ENCODE peak calls at places on chromosome 16, in six cellular contexts. A, Q, T, F, E and V are unnamed samples.

GRCh38 chr16:19718624-19718965 is 524 bp downstream of the IQCK start:
- DNase-seq in E (no peak), Q (no peak), F (peak; percentile 83), T (no peak), A (no peak), V (no peak)

GRCh38 chr16:68311316-68311620 is 449 bp downstream of the PRMT7 start:
- DNase-seq in E (no peak), F (peak; percentile 60), T (no peak), Q (no peak), A (no peak), V (no peak)

GRCh38 chr16:11526921-11527320 is 59.8 kb downstream of the LITAF start:
- DNase-seq in Q (no peak), T (no peak), A (no peak), F (peak; percentile 53), E (no peak), V (no peak)

GRCh38 chr16:23131036-23131435 is 18.2 kb downstream of the USP31 start:
- DNase-seq in E (no peak), T (no peak), A (no peak), F (no peak), Q (no peak), V (no peak)

GRCh38 chr16:20866161-20866772 is 33.9 kb downstream of the DCUN1D3 start:
- DNase-seq in T (no peak), A (no peak), F (no peak), Q (peak; percentile 78), E (peak; percentile 27), V (no peak)

GRCh38 chr16:48494742-48495141 is 109.5 kb upstream of the SIAH1 start:
- DNase-seq in A (no peak), T (no peak), Q (no peak), F (no peak), E (no peak), V (no peak)

GRCh38 chr16:68100504-68100903 is 15.3 kb downstream of the NFATC3 start:
- DNase-seq in A (no peak), Q (no peak), T (no peak), E (no peak), F (no peak), V (no peak)

GRCh38 chr16:48503779-48504178 is 106.2 kb downstream of the N4BP1 start:
- DNase-seq in Q (no peak), F (no peak), A (no peak), T (no peak), E (no peak), V (no peak)

GRCh38 chr16:81242977-81243618 is 4.6 kb downstream of the BCO1 start:
- DNase-seq in F (no peak), Q (no peak), A (no peak), T (no peak), E (no peak), V (no peak)

GRCh38 chr16:16925432-16925831 is 545.3 kb downstream of the XYLT1 start:
- DNase-seq in E (no peak), T (no peak), F (no peak), A (no peak), Q (no peak), V (no peak)

GRCh38 chr16:29982560-29983419 is 9.1 kb downstream of the TAOK2 start:
- DNase-seq in T (no peak), Q (no peak), F (no peak), E (no peak), A (no peak), V (no peak)

GRCh38 chr16:72645526-72645925 is 402.4 kb downstream of the ZFHX3 start:
- DNase-seq in E (no peak), Q (no peak), A (no peak), F (peak; percentile 33), T (no peak), V (no peak)

GRCh38 chr16:12271006-12271405 is 294.5 kb downstream of the SNX29 start:
- DNase-seq in E (no peak), Q (peak; percentile 12), T (no peak), A (no peak), F (peak; percentile 69), V (no peak)

GRCh38 chr16:21301168-21301894 is 23.2 kb upstream of the CRYM start:
- DNase-seq in T (peak; percentile 88), E (peak; percentile 72), A (peak; percentile 80), Q (peak; percentile 82), F (peak; percentile 81), V (no peak)

GRCh38 chr16:55056585-55057520 is 126.2 kb downstream of the IRX5 start:
- DNase-seq in A (no peak), Q (no peak), F (peak; percentile 95), T (no peak), E (no peak), V (no peak)

GRCh38 chr16:8796469-8797363 is 723 bp downstream of the TMEM186 start:
- DNase-seq in E (no peak), Q (no peak), A (no peak), F (no peak), T (no peak), V (no peak)

GRCh38 chr16:55324491-55325447 is 766 bp downstream of the IRX6 start:
- DNase-seq in A (no peak), F (peak; percentile 49), E (no peak), T (no peak), Q (no peak), V (no peak)

GRCh38 chr16:81457326-81458133 is 12.9 kb downstream of the CMIP start:
- DNase-seq in Q (peak; percentile 16), E (no peak), T (no peak), A (no peak), F (no peak), V (no peak)

GRCh38 chr16:86138121-86138944 is 239.4 kb downstream of the IRF8 start:
- DNase-seq in E (no peak), A (no peak), T (no peak), F (peak; percentile 6), Q (no peak), V (no peak)

GRCh38 chr16:4911831-4912422 is 25.0 kb downstream of the PPL start:
- DNase-seq in A (no peak), Q (no peak), E (no peak), T (no peak), F (no peak), V (no peak)

GRCh38 chr16:69490707-69491324 is 66.4 kb downstream of the CYB5B start:
- DNase-seq in A (no peak), T (no peak), F (no peak), Q (no peak), E (no peak), V (no peak)

GRCh38 chr16:30934827-30935557 is 11.6 kb downstream of the FBXL19 start:
- DNase-seq in E (peak; percentile 37), T (no peak), F (peak; percentile 88), Q (no peak), A (no peak), V (no peak)

GRCh38 chr16:74999208-74999682 is 421 bp downstream of the ZNRF1 start:
- DNase-seq in E (no peak), T (peak; percentile 10), Q (no peak), A (no peak), F (peak; percentile 36), V (no peak)

GRCh38 chr16:83137326-83137770 is 510.6 kb downstream of the CDH13 start:
- DNase-seq in T (peak; percentile 12), Q (no peak), A (no peak), E (peak; percentile 28), F (no peak), V (no peak)
- H3K4me3 ChIP-seq in T (no peak overlapping the region), Q (no peak overlapping the region), A (peak overlapping the region; percentile 7), E (peak overlapping the region; percentile 37), F (no peak overlapping the region), V (no peak overlapping the region)

GRCh38 chr16:65312071-65312470 is 190.2 kb upstream of the CDH11 start:
- DNase-seq in F (no peak), T (no peak), A (no peak), E (no peak), Q (no peak), V (no peak)

GRCh38 chr16:65314246-65315003 is 192.6 kb upstream of the CDH11 start:
- DNase-seq in T (no peak), F (no peak), E (no peak), A (no peak), Q (no peak), V (no peak)

GRCh38 chr16:65309294-65309850 is 187.5 kb upstream of the CDH11 start:
- DNase-seq in Q (no peak), A (no peak), F (no peak), T (no peak), E (no peak), V (no peak)

GRCh38 chr16:65315004-65315398 is 193.1 kb upstream of the CDH11 start:
- DNase-seq in Q (no peak), A (no peak), T (no peak), E (no peak), F (no peak), V (no peak)

GRCh38 chr16:65312795-65313194 is 190.9 kb upstream of the CDH11 start:
- DNase-seq in T (no peak), E (no peak), F (no peak), A (no peak), Q (no peak), V (no peak)
- TF ChIP-seq POLR2AphosphoS5 in T (no peak), E (no peak), F (no peak), A (no peak), Q (no peak), V (no peak)

GRCh38 chr16:58120216-58120615 is 9.0 kb downstream of the CFAP20 start:
- DNase-seq in F (no peak), A (no peak), Q (no peak), T (no peak), E (no peak), V (no peak)

GRCh38 chr16:58123896-58124600 is 5.1 kb downstream of the CFAP20 start:
- DNase-seq in E (no peak), T (no peak), Q (no peak), F (no peak), A (no peak), V (no peak)

GRCh38 chr16:58119509-58119845 is 9.7 kb downstream of the CFAP20 start:
- DNase-seq in A (no peak), F (no peak), T (no peak), Q (no peak), E (no peak), V (no peak)

GRCh38 chr16:58118801-58119508 is 10.2 kb downstream of the CFAP20 start:
- DNase-seq in F (no peak), Q (no peak), A (no peak), E (no peak), T (no peak), V (no peak)

DNA sequence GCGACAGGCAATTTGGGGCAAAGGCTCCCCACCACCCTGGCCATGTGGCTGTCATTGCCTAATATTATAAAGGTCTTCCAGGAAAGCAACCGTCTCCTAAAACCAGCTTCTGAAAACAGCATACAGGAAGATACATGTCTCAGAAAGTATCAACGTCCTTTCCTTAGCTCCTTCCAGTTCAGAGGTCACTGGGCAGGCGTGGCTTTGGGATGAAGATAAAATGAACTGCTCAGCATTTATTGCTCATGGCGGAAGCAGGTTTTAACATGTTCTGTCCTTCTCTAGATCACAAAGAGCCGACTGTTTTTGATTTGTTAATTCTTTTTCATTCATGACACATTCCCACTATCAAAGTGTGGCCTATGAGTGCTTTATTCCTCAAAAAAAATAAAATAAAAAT is 8.0 kb downstream of the CFAP20 start:
- DNase-seq in T (no peak), F (no peak), A (no peak), Q (no peak), E (no peak), V (no peak)
- H3K4me3 ChIP-seq in T (no peak overlapping the region), F (no peak overlapping the region), A (no peak overlapping the region), Q (no peak overlapping the region), E (no peak overlapping the region), V (no peak overlapping the region)

DNA sequence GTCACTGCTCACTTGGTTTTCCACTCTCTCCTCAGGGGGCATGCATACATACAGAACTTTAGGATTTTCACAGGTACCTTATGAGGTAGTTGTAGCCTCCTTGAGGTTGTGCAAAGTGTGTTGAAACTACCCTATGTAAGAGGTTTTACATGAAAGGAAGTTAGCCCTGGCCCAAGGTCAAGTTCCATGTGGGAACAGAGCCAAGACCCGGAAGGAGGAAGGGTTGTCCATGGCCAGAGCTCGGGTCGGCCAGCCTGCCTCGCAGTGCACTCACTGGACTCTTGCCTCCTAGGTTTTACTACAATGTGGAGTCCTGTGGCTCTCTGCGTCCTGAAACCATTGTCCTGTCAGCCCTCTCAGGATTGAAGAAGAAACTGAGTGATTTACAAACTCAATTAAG is 8.2 kb downstream of the POLR2C start:
- DNase-seq in Q (no peak), F (no peak), E (peak; percentile 84), T (no peak), A (no peak), V (no peak)
- TF ChIP-seq POLR2AphosphoS5 in Q (no peak), F (no peak), E (peak; percentile 64), T (no peak), A (no peak), V (no peak)